ENCODE peak calls at places on chromosome 16, in five cellular contexts. L is esophagus muscularis mucosa, Z is endothelial cell of umbilical vein, J is lower leg skin, T is body of pancreas. P is an unnamed sample.
A peak's percentile ranks its signal among the peaks of the same experiment; 100 is the strongest.

GRCh38 chr16:85616608-85617311 is 3.6 kb downstream of the GSE1 start:
- DNase-seq in L (no peak), Z (no peak), J (peak; percentile 32), T (peak; percentile 72), P (peak; percentile 58)

GRCh38 chr16:22372882-22373661 is 1.3 kb downstream of the CDR2 start:
- DNase-seq in L (no peak), Z (peak; percentile 42), J (no peak), T (no peak), P (no peak)

GRCh38 chr16:85387731-85388295 is 225.3 kb upstream of the GSE1 start:
- DNase-seq in L (no peak), Z (no peak), J (no peak), T (no peak), P (no peak)

GRCh38 chr16:35565626-35566025 is 2106.2 kb downstream of the TP53TG3F start:
- DNase-seq in L (no peak), Z (no peak), J (no peak), T (no peak), P (no peak)

GRCh38 chr16:57694556-57695377 is at the start of gene DRC7:
- DNase-seq in L (no peak), Z (peak; percentile 65), J (peak; percentile 30), T (peak; percentile 83), P (no peak)

GRCh38 chr16:20879175-20880053 is 20.7 kb downstream of the DCUN1D3 start:
- DNase-seq in L (no peak), Z (peak; percentile 80), J (no peak), T (no peak), P (no peak)

GRCh38 chr16:62021295-62021694 is 14.9 kb downstream of the CDH8 start:
- DNase-seq in L (no peak), Z (no peak), J (no peak), T (no peak), P (no peak)

GRCh38 chr16:53098526-53099317 is 43.9 kb downstream of the CHD9 start:
- DNase-seq in L (peak; percentile 97), Z (peak; percentile 95), J (peak; percentile 82), T (peak; percentile 64), P (peak; percentile 45)

GRCh38 chr16:86585821-86586611 is 7.7 kb downstream of the FOXL1 start:
- DNase-seq in L (no peak), Z (no peak), J (no peak), T (no peak), P (no peak)

GRCh38 chr16:52547001-52547833 is at the start of gene TOX3:
- DNase-seq in L (peak; percentile 62), Z (no peak), J (no peak), T (peak; percentile 72), P (no peak)

GRCh38 chr16:14456793-14457481 is 173.1 kb downstream of the PARN start:
- DNase-seq in L (no peak), Z (no peak), J (no peak), T (no peak), P (no peak)

GRCh38 chr16:63530974-63531373 is 1494.7 kb upstream of the CDH8 start:
- DNase-seq in L (no peak), Z (no peak), J (no peak), T (no peak), P (no peak)

GRCh38 chr16:67202956-67203493 is 4.1 kb downstream of the ELMO3 start:
- DNase-seq in L (no peak), Z (no peak), J (no peak), T (no peak), P (no peak)

GRCh38 chr16:75621170-75621477 is 2.0 kb downstream of the ADAT1 start:
- DNase-seq in L (no peak), Z (peak; percentile 58), J (no peak), T (no peak), P (no peak)

GRCh38 chr16:86836503-86837125 is 258.3 kb downstream of the FOXL1 start:
- DNase-seq in L (no peak), Z (peak; percentile 93), J (no peak), T (no peak), P (no peak)

GRCh38 chr16:83698964-83699363 is 108.8 kb upstream of the HSBP1 start:
- DNase-seq in L (no peak), Z (no peak), J (peak; percentile 39), T (no peak), P (no peak)

GRCh38 chr16:11100239-11100750 is 155.7 kb downstream of the SOCS1 start:
- DNase-seq in L (no peak), Z (peak; percentile 99), J (peak; percentile 46), T (peak; percentile 29), P (no peak)

GRCh38 chr16:72783716-72784320 is 264.1 kb downstream of the ZFHX3 start:
- DNase-seq in L (peak; percentile 10), Z (no peak), J (no peak), T (peak; percentile 32), P (no peak)

GRCh38 chr16:86026136-86026905 is 127.4 kb downstream of the IRF8 start:
- DNase-seq in L (no peak), Z (no peak), J (no peak), T (no peak), P (no peak)

GRCh38 chr16:47716571-47716970 is 255.4 kb downstream of the PHKB start:
- DNase-seq in L (no peak), Z (no peak), J (no peak), T (no peak), P (no peak)

GRCh38 chr16:525520-526180 is 1.9 kb upstream of the CAPN15 start:
- DNase-seq in L (no peak), Z (peak; percentile 71), J (peak; percentile 51), T (peak; percentile 46), P (peak; percentile 57)

GRCh38 chr16:11361751-11362742 is 16.8 kb downstream of the RMI2 start:
- DNase-seq in L (no peak), Z (no peak), J (peak; percentile 14), T (no peak), P (no peak)

GRCh38 chr16:19130852-19131808 is 17.4 kb downstream of the ITPRIPL2 start:
- DNase-seq in L (no peak), Z (peak; percentile 61), J (no peak), T (no peak), P (no peak)

DNA sequence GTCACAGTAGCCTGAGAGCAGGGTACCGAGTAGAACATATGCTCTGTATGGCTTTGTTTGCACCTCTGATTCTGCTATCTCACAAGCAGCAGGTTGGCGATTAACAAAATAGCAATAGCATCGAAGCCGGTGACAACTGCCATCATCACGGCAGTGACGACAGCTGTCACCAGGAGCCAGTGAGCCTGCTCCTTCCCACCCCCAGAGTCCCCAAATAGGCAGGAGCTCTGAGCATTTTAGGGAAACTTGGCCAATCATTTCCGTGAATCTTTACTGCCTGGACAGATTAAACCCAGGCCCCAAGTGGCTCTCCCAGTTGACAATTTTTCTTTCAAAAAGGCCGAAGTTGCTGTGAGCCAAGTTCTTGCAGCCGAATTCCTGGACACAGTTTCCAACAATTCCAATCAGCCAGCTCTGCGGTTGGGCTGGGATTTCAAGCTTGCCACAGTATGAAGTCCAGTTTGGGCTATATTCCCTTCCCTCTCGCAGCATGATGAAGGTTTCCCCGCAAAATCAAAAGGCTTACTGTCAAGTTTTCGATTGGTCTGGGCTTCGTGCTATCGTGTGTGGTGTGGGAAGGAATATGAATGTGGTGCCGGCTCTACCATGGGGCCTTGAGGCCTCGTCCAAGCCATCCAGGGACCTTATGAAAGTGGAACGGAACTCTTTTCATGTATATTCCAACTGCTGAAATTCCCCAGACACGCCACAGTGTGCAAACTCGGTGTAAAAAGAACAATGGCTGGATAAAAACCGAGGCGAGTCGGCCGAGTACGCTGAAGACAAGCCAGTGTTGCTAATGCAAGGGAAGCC is 186.6 kb downstream of the C16orf78 start:
- DNase-seq in L (no peak), Z (no peak), J (no peak), T (peak; percentile 19), P (no peak)
- H3K4me3 ChIP-seq in L (no peak overlapping the region), Z (no peak overlapping the region), J (no peak overlapping the region), T (no peak overlapping the region), P (no peak overlapping the region)

GRCh38 chr16:29805232-29806095 is 865 bp upstream of the MAZ start:
- DNase-seq in L (peak; percentile 99), Z (peak; percentile 97), J (peak; percentile 97), T (peak; percentile 99), P (peak; percentile 98)

GRCh38 chr16:29804455-29805231 is 1.7 kb upstream of the MAZ start:
- DNase-seq in L (no peak), Z (peak; percentile 32), J (no peak), T (peak; percentile 55), P (no peak)

GRCh38 chr16:29802416-29802935 is 3.9 kb upstream of the MAZ start:
- DNase-seq in L (no peak), Z (no peak), J (no peak), T (no peak), P (no peak)

GRCh38 chr16:29806096-29806579 is at the start of gene MAZ:
- DNase-seq in L (peak; percentile 96), Z (no peak), J (no peak), T (no peak), P (no peak)

GRCh38 chr16:29804020-29804419 is 2.3 kb upstream of the MAZ start:
- DNase-seq in L (no peak), Z (no peak), J (no peak), T (no peak), P (no peak)
- H3K4me3 ChIP-seq in L (peak overlapping the region; percentile 77), Z (no peak overlapping the region), J (no peak overlapping the region), T (no peak overlapping the region), P (peak overlapping the region; percentile 70)

GRCh38 chr16:51114369-51114768 is 36.7 kb downstream of the SALL1 start:
- DNase-seq in L (no peak), Z (no peak), J (no peak), T (no peak), P (no peak)

GRCh38 chr16:51110618-51111234 is 40.3 kb downstream of the SALL1 start:
- DNase-seq in L (no peak), Z (no peak), J (no peak), T (no peak), P (no peak)

GRCh38 chr16:51116353-51116752 is 34.7 kb downstream of the SALL1 start:
- DNase-seq in L (no peak), Z (no peak), J (no peak), T (no peak), P (no peak)

GRCh38 chr16:51112311-51112710 is 38.8 kb downstream of the SALL1 start:
- DNase-seq in L (no peak), Z (no peak), J (no peak), T (no peak), P (no peak)

GRCh38 chr16:51113254-51114125 is 37.6 kb downstream of the SALL1 start:
- DNase-seq in L (no peak), Z (no peak), J (no peak), T (no peak), P (no peak)
- H3K4me3 ChIP-seq in L (peak overlapping the region; percentile 17), Z (no peak overlapping the region), J (no peak overlapping the region), T (no peak overlapping the region), P (no peak overlapping the region)

GRCh38 chr16:3127745-3128144 is 7.1 kb upstream of the ZNF213 start:
- DNase-seq in L (no peak), Z (no peak), J (no peak), T (no peak), P (no peak)
- H3K4me3 ChIP-seq in L (no peak overlapping the region), Z (no peak overlapping the region), J (no peak overlapping the region), T (no peak overlapping the region), P (no peak overlapping the region)

DNA sequence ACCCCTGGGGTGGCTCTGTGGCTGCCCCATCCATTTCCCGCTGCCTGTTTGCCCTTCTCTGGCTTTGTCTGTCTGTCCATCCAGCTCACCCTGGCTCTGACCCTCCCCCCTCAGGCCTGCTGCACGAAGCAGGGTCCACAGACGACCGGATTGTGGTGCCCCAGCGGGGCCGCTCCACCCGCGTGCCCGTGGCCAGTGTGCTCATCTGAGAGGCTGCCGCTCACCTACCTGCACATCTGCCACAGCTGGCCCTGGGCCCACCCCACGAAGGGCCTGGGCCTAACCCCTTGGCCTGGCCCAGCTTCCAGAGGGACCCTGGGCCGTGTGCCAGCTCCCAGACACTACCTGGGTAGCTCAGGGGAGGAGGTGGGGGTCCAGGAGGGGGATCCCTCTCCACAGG is 761 bp upstream of the LAT start:
- DNase-seq in L (no peak), Z (no peak), J (no peak), T (no peak), P (no peak)
- H3K4me3 ChIP-seq in L (no peak overlapping the region), Z (no peak overlapping the region), J (no peak overlapping the region), T (no peak overlapping the region), P (peak overlapping the region; percentile 100)

P was measured in CD8-positive, alpha-beta T cell.